ENCODE peak calls at places on chromosomes 4 and X, in seven cellular contexts. Y is tibial artery, V is stomach, M is AG04450, O is osteoblast, W is SK-N-SH, E is body of pancreas. L is an unnamed sample.

GRCh38 chr4:48979897-48980579 is 6.0 kb upstream of the CWH43 start:
- DNase-seq in Y (no peak), V (no peak), M (no peak), O (no peak), W (no peak), E (no peak), L (no peak)

GRCh38 chr4:112270643-112271484 is 14.8 kb downstream of the TIFA start:
- DNase-seq in Y (no peak), V (no peak), M (peak; percentile 66), O (no peak), W (no peak), E (no peak), L (no peak)

GRCh38 chrX:65644621-65645287 is 22.7 kb upstream of the MSN start:
- DNase-seq in Y (peak; percentile 92), V (peak; percentile 71), M (peak; percentile 33), O (peak; percentile 85), W (peak; percentile 12), E (peak; percentile 64), L (peak; percentile 80)

GRCh38 chr4:77538144-77538543 is 67.5 kb upstream of the CXCL13 start:
- DNase-seq in Y (no peak), V (no peak), M (no peak), O (peak; percentile 18), W (no peak), E (no peak), L (no peak)

GRCh38 chrX:154351183-154352011 is 23.0 kb downstream of the FLNA start:
- DNase-seq in Y (no peak), V (no peak), M (no peak), O (no peak), W (no peak), E (no peak), L (peak; percentile 22)

GRCh38 chr4:142901166-142901662 is 55.1 kb upstream of the INPP4B start:
- DNase-seq in Y (no peak), V (no peak), M (peak; percentile 7), O (peak; percentile 86), W (no peak), E (no peak), L (no peak)

GRCh38 chrX:98029861-98030260 is 1146.2 kb downstream of the RPA4 start:
- DNase-seq in Y (no peak), V (no peak), M (no peak), O (no peak), W (no peak), E (no peak), L (no peak)

GRCh38 chrX:13190051-13190450 is 129.8 kb downstream of the ATXN3L start:
- DNase-seq in Y (no peak), V (no peak), M (no peak), O (no peak), W (no peak), E (no peak), L (no peak)

GRCh38 chrX:38282044-38282443 is 45.3 kb downstream of the RPGR start:
- DNase-seq in Y (no peak), V (no peak), M (no peak), O (no peak), W (no peak), E (no peak), L (no peak)

GRCh38 chr4:81473086-81473396 is 1.3 kb upstream of the RASGEF1B start:
- DNase-seq in Y (no peak), V (no peak), M (no peak), O (no peak), W (no peak), E (no peak), L (no peak)

GRCh38 chrX:134374294-134374693 is 85.7 kb upstream of the HPRT1 start:
- DNase-seq in Y (no peak), V (no peak), M (no peak), O (no peak), W (no peak), E (no peak), L (no peak)

GRCh38 chr4:107853444-107854325 is 29.0 kb downstream of the SGMS2 start:
- DNase-seq in Y (no peak), V (no peak), M (no peak), O (no peak), W (no peak), E (no peak), L (no peak)

GRCh38 chr4:37320518-37321235 is 76.1 kb downstream of the NWD2 start:
- DNase-seq in Y (no peak), V (no peak), M (no peak), O (no peak), W (no peak), E (no peak), L (no peak)

GRCh38 chr4:84814100-84814750 is 152.3 kb downstream of the WDFY3 start:
- DNase-seq in Y (peak; percentile 48), V (peak; percentile 27), M (peak; percentile 61), O (peak; percentile 50), W (no peak), E (no peak), L (peak; percentile 71)

GRCh38 chrX:22660756-22661155 is 339.0 kb upstream of the DDX53 start:
- DNase-seq in Y (no peak), V (no peak), M (no peak), O (peak; percentile 43), W (no peak), E (no peak), L (no peak)

GRCh38 chr4:96543346-96543745 is 703.5 kb downstream of the PDHA2 start:
- DNase-seq in Y (no peak), V (no peak), M (no peak), O (no peak), W (no peak), E (no peak), L (no peak)

GRCh38 chr4:27366424-27366823 is 505.8 kb downstream of the STIM2 start:
- DNase-seq in Y (no peak), V (no peak), M (no peak), O (no peak), W (no peak), E (no peak), L (no peak)

GRCh38 chr4:108018038-108018883 is 28.6 kb downstream of the HADH start:
- DNase-seq in Y (peak; percentile 87), V (peak; percentile 86), M (peak; percentile 55), O (no peak), W (peak; percentile 72), E (peak; percentile 86), L (no peak)

GRCh38 chrX:26411045-26411444 is 195.1 kb downstream of the MAGEB5 start:
- DNase-seq in Y (no peak), V (no peak), M (no peak), O (no peak), W (no peak), E (no peak), L (no peak)

GRCh38 chr4:72326692-72327632 is 242.1 kb downstream of the ADAMTS3 start:
- DNase-seq in Y (no peak), V (no peak), M (no peak), O (no peak), W (peak; percentile 21), E (no peak), L (no peak)

GRCh38 chr4:75940692-75941253 is at the start of gene NAAA:
- DNase-seq in Y (peak; percentile 69), V (peak; percentile 89), M (no peak), O (peak; percentile 87), W (peak; percentile 92), E (peak; percentile 86), L (peak; percentile 73)

GRCh38 chrX:136104936-136105335 is 42.4 kb upstream of the FHL1 start:
- DNase-seq in Y (no peak), V (no peak), M (no peak), O (no peak), W (no peak), E (no peak), L (no peak)

GRCh38 chrX:79153348-79153747 is 8.9 kb downstream of the GPR174 start:
- DNase-seq in Y (no peak), V (no peak), M (no peak), O (no peak), W (no peak), E (no peak), L (no peak)
- H3K27ac ChIP-seq in Y (no peak overlapping the region), V (no peak overlapping the region), M (no peak overlapping the region), O (no peak overlapping the region), W (no peak overlapping the region), E (no peak overlapping the region), L (no peak overlapping the region)

GRCh38 chr4:182267048-182267447 is 23.8 kb downstream of the TENM3 start:
- DNase-seq in Y (no peak), V (no peak), M (no peak), O (no peak), W (no peak), E (no peak), L (no peak)

GRCh38 chr4:182268966-182269365 is 25.8 kb downstream of the TENM3 start:
- DNase-seq in Y (no peak), V (no peak), M (no peak), O (no peak), W (no peak), E (no peak), L (no peak)

GRCh38 chr4:182264139-182264752 is 21.0 kb downstream of the TENM3 start:
- DNase-seq in Y (no peak), V (no peak), M (no peak), O (no peak), W (no peak), E (no peak), L (no peak)

GRCh38 chr4:182263562-182263961 is 20.4 kb downstream of the TENM3 start:
- DNase-seq in Y (no peak), V (no peak), M (no peak), O (no peak), W (no peak), E (no peak), L (no peak)

GRCh38 chr4:182265881-182266280 is 22.7 kb downstream of the TENM3 start:
- DNase-seq in Y (no peak), V (no peak), M (no peak), O (no peak), W (no peak), E (no peak), L (no peak)
- TF ChIP-seq CTCF in Y (no peak), V (no peak), M (peak; percentile 4), O (no peak), W (peak; percentile 12), E (no peak), L (peak; percentile 30)

DNA sequence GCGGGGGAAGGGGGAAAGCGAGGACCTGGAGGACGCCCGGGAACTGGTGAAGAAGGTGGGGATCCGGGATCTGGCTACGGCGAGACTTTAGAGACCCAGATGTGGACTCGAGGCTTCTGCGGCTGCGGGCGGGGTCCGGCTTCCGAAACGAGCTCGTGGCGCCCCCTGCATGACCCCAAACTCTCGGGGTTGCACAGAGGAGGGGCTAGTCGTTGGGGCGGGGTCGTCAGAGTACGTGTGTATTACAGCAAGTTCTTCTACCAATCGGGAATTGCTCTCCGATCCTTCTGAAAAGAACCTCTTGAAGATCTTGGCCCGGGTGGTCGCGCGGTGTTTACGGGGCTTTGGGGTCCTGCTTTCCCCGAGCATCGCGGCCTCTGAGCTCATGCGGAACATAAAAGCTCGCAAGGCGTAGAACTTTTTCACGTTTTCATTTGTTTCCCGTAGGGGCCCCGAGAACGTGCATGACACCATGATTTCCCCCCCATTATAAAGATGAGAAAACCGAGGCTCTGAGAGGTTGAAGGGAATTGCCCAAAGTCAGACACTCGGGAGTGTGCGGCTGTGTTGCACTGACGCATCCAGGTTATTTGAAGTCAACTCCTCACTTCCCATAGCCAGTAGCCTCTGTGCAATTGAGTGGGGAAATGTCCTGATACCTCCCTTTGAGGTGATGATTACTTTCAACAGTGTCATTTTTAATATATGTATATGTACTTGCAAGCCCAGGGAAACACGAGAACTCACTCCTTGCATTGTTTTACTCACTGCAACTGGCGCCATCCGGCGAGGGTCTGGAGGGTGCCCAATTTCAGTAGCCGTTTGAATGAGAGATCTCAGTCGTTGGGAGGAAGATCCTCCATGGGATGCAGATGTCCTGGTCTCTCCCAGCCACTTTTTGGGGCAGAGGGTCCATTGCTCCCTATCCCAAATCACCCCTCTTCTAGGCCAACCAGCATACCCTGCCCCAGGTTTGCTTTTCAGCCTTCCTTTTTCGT is at the start of gene BEND4:
- DNase-seq in Y (no peak), V (no peak), M (no peak), O (no peak), W (peak; percentile 17), E (no peak), L (no peak)
- H3K4me3 ChIP-seq in Y (peak within 1 kb of the TSS; percentile 47), V (peak within 1 kb of the TSS; percentile 47), M (peak within 1 kb of the TSS; percentile 7), O (peak within 1 kb of the TSS; percentile 39), W (peak within 1 kb of the TSS; percentile 49), E (no peak within 1 kb of the TSS), L (peak within 1 kb of the TSS; percentile 28)

GRCh38 chr4:151408380-151408629 is 671 bp upstream of the FHIP1A start:
- DNase-seq in Y (no peak), V (no peak), M (no peak), O (no peak), W (no peak), E (no peak), L (no peak)
- H3K27ac ChIP-seq in Y (peak overlapping the region; percentile 44), V (peak overlapping the region; percentile 88), M (no peak overlapping the region), O (peak overlapping the region; percentile 28), W (no peak overlapping the region), E (peak overlapping the region; percentile 97), L (peak overlapping the region; percentile 80)

L was measured in RWPE2.